ENCODE peak calls at places on chromosome 7, in nine cellular contexts. O is foreskin fibroblast, B is heart right ventricle, Q is AG10803, S is ovary, A is neural progenitor cell, L is GM06990, M is brain microvascular endothelial cell, H is fibroblast of lung. U is an unnamed sample.

GRCh38 chr7:7354674-7355073 is 172.3 kb downstream of the C1GALT1 start:
- DNase-seq in S (no peak), Q (no peak), B (no peak), H (no peak), A (no peak), O (no peak), M (no peak), L (no peak), U (no peak)

GRCh38 chr7:141617280-141617679 is 66.1 kb downstream of the AGK start:
- DNase-seq in O (peak), L (no peak), Q (no peak), M (no peak), H (no peak), A (no peak), B (no peak), S (no peak), U (no peak)

GRCh38 chr7:27661776-27662489 is 750 bp downstream of the HIBADH start:
- DNase-seq in A (no peak), H (peak), M (no peak), O (peak), Q (peak), L (no peak), S (peak), B (peak), U (no peak)

GRCh38 chr7:94452257-94452656 is 57.4 kb upstream of the CASD1 start:
- DNase-seq in L (no peak), B (no peak), O (no peak), H (peak), A (no peak), M (no peak), S (no peak), Q (no peak), U (no peak)

GRCh38 chr7:80182630-80183276 is 48.1 kb downstream of the GNAI1 start:
- DNase-seq in M (no peak), S (no peak), L (no peak), H (peak), B (no peak), A (no peak), Q (no peak), O (peak), U (no peak)

GRCh38 chr7:28768577-28769147 is 189.5 kb downstream of the TRIL start:
- DNase-seq in S (no peak), B (no peak), L (no peak), Q (peak), A (no peak), O (peak), H (peak), M (peak), U (peak)

GRCh38 chr7:139807009-139807408 is 22.1 kb upstream of the TBXAS1 start:
- DNase-seq in L (no peak), O (no peak), B (no peak), M (no peak), H (no peak), S (no peak), Q (no peak), A (no peak), U (no peak)

GRCh38 chr7:108455524-108455832 is 758 bp downstream of the NRCAM start:
- DNase-seq in S (no peak), L (no peak), M (no peak), A (no peak), H (no peak), O (no peak), B (no peak), Q (no peak), U (no peak)

GRCh38 chr7:14759785-14760184 is 142.8 kb downstream of the DGKB start:
- DNase-seq in S (no peak), Q (no peak), O (no peak), B (no peak), A (no peak), H (no peak), M (no peak), L (no peak), U (no peak)

GRCh38 chr7:106140406-106141173 is 28.5 kb upstream of the SYPL1 start:
- DNase-seq in A (no peak), Q (no peak), H (no peak), B (no peak), M (no peak), O (no peak), S (no peak), L (no peak), U (no peak)

GRCh38 chr7:157339777-157340677 is 3.2 kb downstream of the DNAJB6 start:
- DNase-seq in A (peak), O (peak), Q (peak), L (no peak), H (peak), M (peak), B (peak), S (peak), U (peak)

GRCh38 chr7:24741691-24742639 is 15.3 kb downstream of the GSDME start:
- DNase-seq in O (peak), H (peak), A (no peak), S (peak), L (no peak), B (no peak), Q (peak), M (peak), U (no peak)

GRCh38 chr7:154644366-154644765 is 358.6 kb downstream of the PAXIP1 start:
- DNase-seq in Q (no peak), S (no peak), O (no peak), M (no peak), A (no peak), H (no peak), B (no peak), L (no peak), U (no peak)

GRCh38 chr7:99864041-99864440 is 12.8 kb downstream of the OR2AE1 start:
- DNase-seq in B (no peak), H (peak), O (no peak), S (no peak), L (no peak), A (no peak), Q (no peak), M (peak), U (no peak)

GRCh38 chr7:99868246-99868645 is 8.6 kb downstream of the OR2AE1 start:
- DNase-seq in Q (no peak), L (no peak), M (no peak), S (no peak), H (no peak), B (no peak), O (no peak), A (no peak), U (no peak)
- H3K4me3 ChIP-seq in Q (no peak), L (no peak), M (no peak), S (no peak), H (no peak), B (no peak), O (no peak), A (no peak), U (no peak)

GRCh38 chr7:112159346-112159745 is 46.9 kb downstream of the DOCK4 start:
- DNase-seq in S (no peak), M (no peak), B (no peak), Q (no peak), A (no peak), O (no peak), L (no peak), H (no peak), U (no peak)

GRCh38 chr7:112157072-112157471 is 49.1 kb downstream of the DOCK4 start:
- DNase-seq in A (no peak), Q (peak), H (peak), O (peak), B (no peak), S (no peak), L (no peak), M (peak), U (peak)

GRCh38 chr7:112154690-112155089 is 51.5 kb downstream of the DOCK4 start:
- DNase-seq in M (no peak), A (no peak), S (no peak), H (no peak), L (no peak), Q (no peak), B (no peak), O (no peak), U (no peak)

GRCh38 chr7:112160130-112160770 is 45.9 kb downstream of the DOCK4 start:
- DNase-seq in Q (no peak), O (peak), M (peak), B (no peak), H (peak), A (peak), S (no peak), L (no peak), U (no peak)

GRCh38 chr7:112156412-112156811 is 49.8 kb downstream of the DOCK4 start:
- DNase-seq in A (no peak), S (no peak), O (no peak), L (no peak), M (no peak), Q (no peak), H (no peak), B (no peak), U (no peak)
- H3K4me3 ChIP-seq in A (no peak), S (no peak), O (no peak), L (no peak), M (no peak), Q (no peak), H (no peak), B (no peak), U (no peak)

GRCh38 chr7:43311694-43312093 is 199.2 kb downstream of the HECW1 start:
- DNase-seq in H (no peak), L (no peak), B (no peak), S (no peak), M (no peak), Q (no peak), A (no peak), O (no peak), U (no peak)

GRCh38 chr7:43303740-43304241 is 191.3 kb downstream of the HECW1 start:
- DNase-seq in B (no peak), M (peak), L (no peak), A (no peak), O (peak), H (no peak), S (no peak), Q (no peak), U (no peak)

GRCh38 chr7:43307522-43307921 is 195.1 kb downstream of the HECW1 start:
- DNase-seq in H (no peak), B (no peak), Q (no peak), L (no peak), O (no peak), S (no peak), M (no peak), A (no peak), U (peak)

GRCh38 chr7:43313628-43314378 is 201.4 kb downstream of the HECW1 start:
- DNase-seq in Q (peak), O (peak), S (no peak), B (no peak), A (no peak), M (no peak), L (no peak), H (no peak), U (no peak)

DNA sequence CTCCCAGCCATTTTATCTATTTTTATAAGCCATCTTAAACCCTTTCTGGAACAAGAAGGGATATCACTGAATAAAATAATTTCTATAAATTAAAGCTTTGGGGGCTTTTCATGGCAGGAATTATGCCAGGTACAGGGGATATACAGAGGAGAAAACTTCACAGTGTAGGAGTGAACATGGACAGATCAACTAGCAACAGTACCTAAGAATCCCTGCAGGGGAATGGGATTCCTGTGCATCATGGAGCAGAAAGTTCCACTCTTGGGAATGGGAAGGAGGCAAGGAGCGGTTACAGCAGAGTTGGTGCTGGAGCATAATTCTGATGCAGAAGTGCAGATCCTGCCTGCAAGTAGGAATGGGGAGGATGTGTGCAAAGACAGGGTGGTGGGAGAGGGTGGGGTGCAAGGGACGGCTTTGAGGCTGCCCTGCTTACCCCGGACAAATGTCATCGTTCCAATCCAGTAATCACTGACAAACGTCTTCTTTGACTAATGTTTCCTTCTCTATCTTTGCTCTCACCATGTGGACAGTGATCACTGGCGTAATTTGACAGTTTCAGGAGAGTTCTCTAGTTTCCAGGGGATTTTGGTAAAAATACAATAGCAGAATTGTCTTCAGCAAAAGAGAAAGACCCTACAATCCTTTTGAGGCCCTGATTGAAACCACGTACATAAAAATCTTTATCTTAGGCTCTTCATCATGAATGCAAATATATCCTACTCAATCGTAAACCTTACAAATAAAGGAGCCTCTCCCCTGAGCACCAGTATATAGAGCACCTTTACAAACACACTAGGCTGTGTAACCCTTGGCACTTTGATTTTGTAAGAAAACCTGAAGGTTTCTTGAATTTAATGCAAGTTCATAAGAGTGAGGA is 196.7 kb downstream of the HECW1 start:
- DNase-seq in H (no peak), O (no peak), M (no peak), S (no peak), Q (no peak), A (no peak), L (peak), B (no peak), U (no peak)
- H3K4me3 ChIP-seq in H (no peak), O (no peak), M (no peak), S (no peak), Q (no peak), A (no peak), L (no peak), B (no peak), U (no peak)

GRCh38 chr7:12768948-12769347 is 81.5 kb downstream of the ARL4A start:
- DNase-seq in M (no peak), Q (no peak), O (no peak), H (no peak), L (no peak), S (no peak), B (no peak), A (no peak), U (no peak)
- H3K4me3 ChIP-seq in M (no peak), Q (no peak), O (no peak), H (no peak), L (no peak), S (no peak), B (no peak), A (no peak), U (no peak)

GRCh38 chr7:41459623-41460256 is 243.2 kb downstream of the INHBA start:
- DNase-seq in L (no peak), M (no peak), O (no peak), A (no peak), H (no peak), S (no peak), B (no peak), Q (no peak), U (no peak)
- H3K4me3 ChIP-seq in L (no peak), M (no peak), O (no peak), A (no peak), H (no peak), S (no peak), B (no peak), Q (no peak), U (no peak)

GRCh38 chr7:10537764-10538163 is 435.9 kb upstream of the PHF14 start:
- DNase-seq in O (no peak), S (no peak), Q (no peak), L (no peak), H (no peak), A (no peak), M (no peak), B (no peak), U (no peak)
- H3K4me3 ChIP-seq in O (no peak), S (no peak), Q (no peak), L (no peak), H (no peak), A (no peak), M (no peak), B (no peak), U (no peak)

GRCh38 chr7:72445580-72445979 is 33.4 kb upstream of the CALN1 start:
- DNase-seq in S (no peak), H (no peak), M (no peak), A (no peak), B (no peak), O (no peak), Q (no peak), L (no peak), U (no peak)

GRCh38 chr7:72447465-72448204 is 35.5 kb upstream of the CALN1 start:
- DNase-seq in A (no peak), L (no peak), M (no peak), S (no peak), H (no peak), B (no peak), O (no peak), Q (no peak), U (no peak)

GRCh38 chr7:72446566-72447462 is 34.7 kb upstream of the CALN1 start:
- DNase-seq in B (no peak), L (no peak), Q (no peak), A (peak), S (no peak), M (no peak), H (no peak), O (no peak), U (no peak)

GRCh38 chr7:72445075-72445474 is 32.9 kb upstream of the CALN1 start:
- DNase-seq in S (no peak), B (no peak), O (no peak), M (no peak), A (no peak), L (no peak), H (no peak), Q (no peak), U (no peak)

GRCh38 chr7:72446131-72446530 is 34.0 kb upstream of the CALN1 start:
- DNase-seq in O (no peak), A (no peak), S (no peak), Q (no peak), B (no peak), H (no peak), M (no peak), L (no peak), U (no peak)
- H3K4me3 ChIP-seq in O (no peak), A (no peak), S (no peak), Q (no peak), B (no peak), H (no peak), M (no peak), L (no peak), U (no peak)

U was measured in skeletal muscle cell.